ENCODE peak calls at places on chromosomes 16 and 17, in six cellular contexts. W is body of pancreas; B is naive thymus-derived CD4-positive, alpha-beta T cell; O is neural progenitor cell; R is A549; E is heart left ventricle. H is an unnamed sample.

GRCh38 chr16:12515346-12515745 is 288.3 kb downstream of the CPPED1 start:
- DNase-seq in O (no peak), W (no peak), R (no peak), B (no peak), E (no peak), H (no peak)

GRCh38 chr17:1153795-1154546 is 25.8 kb downstream of the ABR start:
- DNase-seq in E (peak; percentile 73), B (no peak), W (peak; percentile 52), O (peak; percentile 59), R (peak; percentile 55), H (peak; percentile 24)

GRCh38 chr17:27809555-27809954 is 9.2 kb upstream of the NOS2 start:
- DNase-seq in E (no peak), W (no peak), B (no peak), R (no peak), O (no peak), H (no peak)

GRCh38 chr16:67244387-67245188 is 2.7 kb downstream of the FHOD1 start:
- DNase-seq in R (peak; percentile 82), E (peak; percentile 88), O (no peak), W (peak; percentile 44), B (peak; percentile 35), H (peak; percentile 89)

GRCh38 chr17:56099649-56100048 is 53.6 kb upstream of the ANKFN1 start:
- DNase-seq in W (no peak), R (no peak), B (no peak), O (no peak), E (no peak), H (no peak)

GRCh38 chr17:37699285-37699973 is 45.4 kb downstream of the HNF1B start:
- DNase-seq in B (no peak), O (no peak), R (no peak), W (no peak), E (no peak), H (peak; percentile 14)

GRCh38 chr16:53078765-53079484 is 24.1 kb downstream of the CHD9 start:
- DNase-seq in R (no peak), E (no peak), W (no peak), B (no peak), O (no peak), H (no peak)

GRCh38 chr17:82867763-82868325 is 28.0 kb upstream of the ZNF750 start:
- DNase-seq in W (no peak), B (no peak), O (no peak), E (no peak), R (no peak), H (no peak)

GRCh38 chr17:46025510-46025909 is 26.5 kb downstream of the STH start:
- DNase-seq in W (peak; percentile 5), O (no peak), E (no peak), B (no peak), R (no peak), H (no peak)

GRCh38 chr16:11196286-11196828 is 59.6 kb downstream of the SOCS1 start:
- DNase-seq in B (no peak), E (no peak), R (no peak), O (no peak), W (no peak), H (no peak)

GRCh38 chr17:1485748-1486376 is 6.6 kb downstream of the MYO1C start:
- DNase-seq in W (peak; percentile 69), E (peak; percentile 88), B (peak; percentile 58), R (peak; percentile 74), O (peak; percentile 41), H (peak; percentile 69)

GRCh38 chr17:64627797-64628196 is 34.3 kb downstream of the SMURF2 start:
- DNase-seq in B (no peak), E (no peak), R (no peak), O (no peak), W (no peak), H (no peak)

GRCh38 chr16:14304891-14305459 is 233.9 kb downstream of the MRTFB start:
- DNase-seq in B (no peak), R (no peak), E (peak; percentile 11), O (no peak), W (peak; percentile 25), H (no peak)

GRCh38 chr17:71338396-71338795 is 782.4 kb upstream of the SOX9 start:
- DNase-seq in W (no peak), E (no peak), B (no peak), O (no peak), R (peak; percentile 20), H (no peak)

GRCh38 chr16:80896778-80897177 is 92.4 kb upstream of the CDYL2 start:
- DNase-seq in R (no peak), B (no peak), W (no peak), E (no peak), O (no peak), H (no peak)

GRCh38 chr16:11612110-11612981 is 25.6 kb upstream of the LITAF start:
- DNase-seq in E (no peak), O (no peak), R (peak; percentile 78), B (no peak), W (peak; percentile 80), H (no peak)

GRCh38 chr17:21275047-21275578 is 9.4 kb upstream of the MAP2K3 start:
- DNase-seq in W (no peak), E (no peak), O (peak; percentile 30), R (no peak), B (no peak), H (no peak)

GRCh38 chr17:67629963-67630320 is 87.8 kb upstream of the NOL11 start:
- DNase-seq in R (peak; percentile 56), O (peak; percentile 37), E (no peak), B (peak; percentile 23), W (no peak), H (peak; percentile 15)

GRCh38 chr16:30096105-30096861 is at the start of gene YPEL3:
- DNase-seq in B (peak; percentile 87), O (peak; percentile 99), E (peak; percentile 98), R (peak; percentile 83), W (peak; percentile 97), H (peak; percentile 95)

GRCh38 chr16:20740007-20740883 is 1.4 kb downstream of the THUMPD1 start:
- DNase-seq in O (no peak), E (no peak), B (peak; percentile 13), R (peak; percentile 17), W (peak; percentile 31), H (peak; percentile 21)

GRCh38 chr17:15213381-15214087 is 51.6 kb downstream of the PMP22 start:
- DNase-seq in R (peak; percentile 34), O (peak; percentile 68), W (no peak), B (no peak), E (no peak), H (peak; percentile 55)

DNA sequence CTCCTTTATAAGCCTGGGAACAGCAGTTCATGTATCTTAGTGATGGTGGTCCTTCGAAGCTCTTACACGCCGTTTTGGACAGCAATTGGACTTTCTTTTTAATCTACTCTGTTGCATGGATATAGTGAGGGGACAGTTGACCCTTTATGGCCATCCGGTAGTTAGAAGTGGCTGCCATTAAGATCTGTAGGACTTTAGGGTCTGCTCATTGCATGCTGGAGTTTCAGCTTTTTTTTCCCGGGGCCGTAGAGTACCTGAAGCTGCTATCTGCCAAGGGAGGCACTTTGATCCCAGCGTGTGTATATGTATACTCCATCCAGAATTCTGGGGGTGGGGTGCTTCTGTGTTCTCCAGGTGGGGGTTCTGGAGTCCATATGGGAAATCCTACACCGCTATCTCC is 1.2 kb downstream of the CYB5D1 start:
- DNase-seq in W (no peak), E (no peak), R (no peak), B (no peak), O (no peak), H (no peak)
- H3K4me3 ChIP-seq in W (no peak overlapping the region), E (peak overlapping the region; percentile 85), R (peak overlapping the region; percentile 69), B (peak overlapping the region; percentile 70), O (peak overlapping the region; percentile 74), H (no peak overlapping the region)

GRCh38 chr17:39737761-39738567 is at the start of gene GRB7:
- DNase-seq in R (peak; percentile 70), O (peak; percentile 52), B (no peak), W (peak; percentile 97), E (no peak), H (peak; percentile 34)
- H3K4me3 ChIP-seq in R (peak within 1 kb of the TSS; percentile 63), O (peak within 1 kb of the TSS; percentile 62), B (peak within 1 kb of the TSS; percentile 16), W (peak within 1 kb of the TSS; percentile 18), E (peak within 1 kb of the TSS; percentile 32), H (peak within 1 kb of the TSS; percentile 27)

DNA sequence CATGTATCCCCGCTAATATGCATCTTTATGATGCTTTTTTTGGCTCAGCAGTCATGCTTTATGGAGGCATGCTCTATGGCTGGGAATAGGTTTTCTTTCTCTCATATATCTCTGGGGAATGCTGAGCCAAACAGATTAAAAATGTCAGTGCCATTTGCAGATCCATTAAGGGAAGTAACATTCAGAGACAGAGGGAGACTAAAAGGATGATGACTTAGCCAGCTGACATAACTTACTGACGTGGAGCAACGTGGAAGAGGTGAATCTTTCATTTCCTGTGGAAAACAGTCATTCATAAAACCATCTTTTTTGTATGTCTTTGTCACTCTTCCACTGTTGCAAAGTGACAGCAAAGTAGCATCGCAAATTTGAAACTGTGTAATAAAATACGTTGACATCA is 30.1 kb downstream of the KCNJ16 start:
- DNase-seq in E (no peak), W (no peak), O (no peak), R (no peak), B (no peak), H (no peak)
- H3K4me3 ChIP-seq in E (no peak overlapping the region), W (no peak overlapping the region), O (no peak overlapping the region), R (no peak overlapping the region), B (no peak overlapping the region), H (no peak overlapping the region)

DNA sequence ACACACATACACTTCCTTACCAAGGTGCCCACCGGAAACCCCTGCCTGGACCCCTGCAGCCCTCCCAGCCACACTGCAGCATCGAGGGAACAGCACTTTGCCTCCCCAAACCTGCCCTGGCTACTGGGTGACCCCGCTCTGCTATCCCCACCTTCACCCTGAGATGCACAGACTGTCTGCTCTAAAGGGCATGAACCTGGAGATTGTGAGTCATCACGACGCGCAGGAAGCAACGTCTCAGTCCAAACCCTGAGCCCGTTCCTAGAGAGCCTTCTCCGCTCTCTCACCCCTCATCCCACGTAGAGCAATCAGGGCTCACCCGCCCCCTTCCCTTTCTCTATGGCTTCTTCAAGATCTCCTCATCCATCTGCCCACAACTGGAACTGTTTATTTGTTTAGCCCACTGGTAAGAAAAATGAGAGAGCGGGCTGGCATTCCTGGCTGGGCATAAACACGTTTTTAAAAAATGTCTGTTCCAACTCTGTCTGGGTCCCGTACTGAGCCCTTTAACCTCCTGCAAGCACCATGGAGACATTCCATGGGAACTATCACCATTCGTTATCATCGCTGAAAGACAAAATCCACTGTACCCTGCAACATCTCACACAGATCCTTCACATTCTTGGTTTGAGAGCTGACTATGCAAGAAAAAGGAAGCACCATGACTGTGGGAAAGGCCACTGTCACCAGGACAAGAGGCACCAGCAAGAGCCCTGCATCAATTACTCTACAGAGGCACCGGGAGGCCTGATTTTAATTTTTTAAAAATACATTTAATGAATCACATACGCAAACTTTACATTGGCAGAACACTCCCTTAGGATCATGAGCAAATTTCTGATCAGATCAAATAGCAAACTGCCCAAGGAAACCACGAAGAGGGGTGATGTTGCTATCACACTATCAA is 28.2 kb downstream of the ZFHX3 start:
- DNase-seq in E (no peak), B (no peak), O (no peak), R (peak; percentile 89), W (peak; percentile 35), H (peak; percentile 88)
- H3K4me3 ChIP-seq in E (no peak overlapping the region), B (no peak overlapping the region), O (no peak overlapping the region), R (peak overlapping the region; percentile 26), W (no peak overlapping the region), H (no peak overlapping the region)

GRCh38 chr17:48609754-48610281 is 999 bp downstream of the HOXB7 start:
- DNase-seq in W (no peak), E (no peak), O (no peak), R (no peak), B (no peak), H (no peak)
- H3K4me3 ChIP-seq in W (no peak overlapping the region), E (peak overlapping the region; percentile 52), O (no peak overlapping the region), R (peak overlapping the region; percentile 74), B (peak overlapping the region; percentile 81), H (peak overlapping the region; percentile 41)

H was measured in cardiac muscle cell.